ENCODE peak calls at places on chromosomes 13 and 19, in ten cellular contexts. E is tibial nerve, V is bronchial epithelial cell, A is BE2C, B is psoas muscle, S is breast epithelium, D is MCF 10A, K is mucosa of descending colon, F is WTC11, M is DND-41. J is an unnamed sample.

GRCh38 chr19:19475845-19476828 is 39.2 kb downstream of the TSSK6 start:
- DNase-seq in E (no peak), V (no peak), A (peak), B (peak), S (no peak), D (peak), K (no peak), F (peak), M (no peak), J (no peak)

GRCh38 chr13:76035711-76036110 is 399.6 kb downstream of the LMO7 start:
- DNase-seq in E (no peak), V (peak), A (no peak), B (no peak), S (no peak), D (peak), K (no peak), F (no peak), M (no peak), J (no peak)

GRCh38 chr19:36113895-36114762 is 546 bp downstream of the POLR2I start:
- DNase-seq in E (no peak), V (peak), A (no peak), B (no peak), S (peak), D (peak), K (peak), F (peak), M (no peak), J (no peak)

GRCh38 chr19:6478815-6479214 is 2.8 kb downstream of the DENND1C start:
- DNase-seq in E (no peak), V (no peak), A (no peak), B (no peak), S (no peak), D (no peak), K (no peak), F (no peak), M (no peak), J (no peak)

GRCh38 chr13:53010374-53011105 is 18.1 kb upstream of the OLFM4 start:
- DNase-seq in E (no peak), V (peak), A (no peak), B (no peak), S (peak), D (peak), K (peak), F (no peak), M (no peak), J (no peak)

GRCh38 chr19:36973844-36974195 is 57.7 kb downstream of the ZNF568 start:
- DNase-seq in E (no peak), V (no peak), A (no peak), B (no peak), S (no peak), D (no peak), K (no peak), F (no peak), M (no peak), J (peak)

GRCh38 chr13:112754281-112755025 is 64.6 kb downstream of the ATP11A start:
- DNase-seq in E (no peak), V (no peak), A (no peak), B (peak), S (no peak), D (no peak), K (no peak), F (no peak), M (no peak), J (no peak)

GRCh38 chr13:45674908-45675307 is 27.2 kb upstream of the CBY2 start:
- DNase-seq in E (no peak), V (peak), A (no peak), B (no peak), S (peak), D (peak), K (no peak), F (no peak), M (no peak), J (no peak)

GRCh38 chr13:75296651-75297050 is 185.3 kb downstream of the TBC1D4 start:
- DNase-seq in E (no peak), V (no peak), A (no peak), B (no peak), S (no peak), D (no peak), K (no peak), F (no peak), M (no peak), J (no peak)

GRCh38 chr13:112684444-112684843 is 5.4 kb upstream of the ATP11A start:
- DNase-seq in E (no peak), V (no peak), A (no peak), B (no peak), S (no peak), D (no peak), K (no peak), F (no peak), M (no peak), J (no peak)

GRCh38 chr13:84902243-84902642 is 897.0 kb downstream of the SLITRK6 start:
- DNase-seq in E (no peak), V (no peak), A (no peak), B (no peak), S (no peak), D (no peak), K (no peak), F (no peak), M (no peak), J (no peak)

GRCh38 chr13:113448885-113449692 is 4.2 kb downstream of the ADPRHL1 start:
- DNase-seq in E (no peak), V (peak), A (no peak), B (peak), S (peak), D (peak), K (peak), F (no peak), M (no peak), J (no peak)

GRCh38 chr13:24251525-24251924 is 57.9 kb upstream of the C1QTNF9 start:
- DNase-seq in E (no peak), V (no peak), A (no peak), B (no peak), S (no peak), D (no peak), K (no peak), F (no peak), M (peak), J (no peak)

GRCh38 chr19:47032171-47032811 is 12.7 kb downstream of the NPAS1 start:
- DNase-seq in E (no peak), V (peak), A (peak), B (no peak), S (no peak), D (peak), K (peak), F (peak), M (peak), J (peak)

GRCh38 chr19:20247016-20247683 is 80.1 kb downstream of the ZNF486 start:
- DNase-seq in E (no peak), V (peak), A (no peak), B (no peak), S (no peak), D (no peak), K (peak), F (peak), M (peak), J (no peak)

GRCh38 chr19:2495130-2495641 is 19.3 kb downstream of the GADD45B start:
- DNase-seq in E (peak), V (peak), A (no peak), B (peak), S (peak), D (peak), K (peak), F (no peak), M (no peak), J (no peak)

GRCh38 chr19:33767898-33768413 is 28.7 kb upstream of the KCTD15 start:
- DNase-seq in E (no peak), V (no peak), A (no peak), B (no peak), S (no peak), D (no peak), K (no peak), F (peak), M (peak), J (no peak)

GRCh38 chr13:31162151-31163008 is 676 bp upstream of the HSPH1 start:
- DNase-seq in E (peak), V (peak), A (peak), B (peak), S (peak), D (peak), K (peak), F (peak), M (peak), J (peak)
- TF ChIP-seq CTCF in E (no peak), V (no peak), A (no peak), B (no peak), S (no peak), D (no peak), K (no peak), F (no peak), M (no peak), J (no peak)

GRCh38 chr13:68929055-68929454 is 1178.6 kb upstream of the ATXN8OS start:
- DNase-seq in E (no peak), V (no peak), A (no peak), B (no peak), S (no peak), D (no peak), K (no peak), F (no peak), M (no peak), J (no peak)

GRCh38 chr13:68923995-68924394 is 1183.6 kb upstream of the ATXN8OS start:
- DNase-seq in E (no peak), V (no peak), A (no peak), B (no peak), S (no peak), D (no peak), K (no peak), F (no peak), M (no peak), J (no peak)

GRCh38 chr13:68927387-68928026 is 1180.1 kb upstream of the ATXN8OS start:
- DNase-seq in E (no peak), V (peak), A (peak), B (no peak), S (no peak), D (peak), K (no peak), F (peak), M (no peak), J (no peak)
- TF ChIP-seq CTCF in E (no peak), V (peak), A (peak), B (no peak), S (no peak), D (peak), K (no peak), F (peak), M (no peak), J (peak)

DNA sequence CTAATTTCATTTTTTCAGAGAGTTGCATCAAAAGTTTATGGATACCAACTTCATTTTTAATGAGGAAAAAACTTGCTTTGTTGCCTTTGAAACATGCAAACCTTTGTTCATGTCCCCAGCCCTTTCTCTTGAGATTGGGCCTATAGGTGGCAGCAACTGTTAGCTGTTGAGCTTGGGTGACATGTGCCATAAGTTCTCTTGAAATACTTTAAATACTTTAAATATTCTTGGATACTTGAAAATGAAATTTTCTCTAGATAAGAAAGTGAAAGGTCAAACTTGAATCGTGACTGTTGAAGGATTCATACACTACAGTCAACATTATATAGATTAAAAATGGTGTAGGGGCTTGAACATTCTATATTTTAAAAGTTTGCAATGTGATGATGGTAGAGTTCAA is 294.9 kb downstream of the NDFIP2 start:
- DNase-seq in E (no peak), V (peak), A (peak), B (no peak), S (no peak), D (peak), K (peak), F (peak), M (no peak), J (peak)
- TF ChIP-seq CTCF in E (peak), V (peak), A (peak), B (peak), S (peak), D (peak), K (no peak), F (peak), M (peak), J (peak)

DNA sequence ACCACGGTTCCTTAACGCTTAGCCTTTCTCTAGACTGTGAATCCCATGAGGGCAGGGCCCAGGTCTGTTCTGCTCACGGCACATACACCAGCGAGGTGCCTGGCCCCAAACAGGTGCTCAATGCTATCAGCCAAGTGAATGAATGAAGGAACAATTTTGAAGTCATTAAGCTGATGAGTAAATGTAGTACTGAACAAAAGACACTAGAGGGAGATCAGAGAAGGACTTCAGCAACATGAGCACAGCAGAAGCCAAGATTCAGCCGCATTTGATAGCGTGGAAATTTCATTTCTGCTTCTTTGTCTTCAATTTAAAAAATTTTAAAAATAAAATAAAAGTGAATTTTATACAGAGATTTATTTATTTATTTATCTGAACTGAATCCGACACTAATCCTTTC is 20.1 kb upstream of the MYO16 start:
- DNase-seq in E (no peak), V (peak), A (no peak), B (no peak), S (no peak), D (peak), K (no peak), F (no peak), M (no peak), J (no peak)
- TF ChIP-seq CTCF in E (no peak), V (peak), A (peak), B (peak), S (peak), D (peak), K (no peak), F (peak), M (peak), J (peak)

DNA sequence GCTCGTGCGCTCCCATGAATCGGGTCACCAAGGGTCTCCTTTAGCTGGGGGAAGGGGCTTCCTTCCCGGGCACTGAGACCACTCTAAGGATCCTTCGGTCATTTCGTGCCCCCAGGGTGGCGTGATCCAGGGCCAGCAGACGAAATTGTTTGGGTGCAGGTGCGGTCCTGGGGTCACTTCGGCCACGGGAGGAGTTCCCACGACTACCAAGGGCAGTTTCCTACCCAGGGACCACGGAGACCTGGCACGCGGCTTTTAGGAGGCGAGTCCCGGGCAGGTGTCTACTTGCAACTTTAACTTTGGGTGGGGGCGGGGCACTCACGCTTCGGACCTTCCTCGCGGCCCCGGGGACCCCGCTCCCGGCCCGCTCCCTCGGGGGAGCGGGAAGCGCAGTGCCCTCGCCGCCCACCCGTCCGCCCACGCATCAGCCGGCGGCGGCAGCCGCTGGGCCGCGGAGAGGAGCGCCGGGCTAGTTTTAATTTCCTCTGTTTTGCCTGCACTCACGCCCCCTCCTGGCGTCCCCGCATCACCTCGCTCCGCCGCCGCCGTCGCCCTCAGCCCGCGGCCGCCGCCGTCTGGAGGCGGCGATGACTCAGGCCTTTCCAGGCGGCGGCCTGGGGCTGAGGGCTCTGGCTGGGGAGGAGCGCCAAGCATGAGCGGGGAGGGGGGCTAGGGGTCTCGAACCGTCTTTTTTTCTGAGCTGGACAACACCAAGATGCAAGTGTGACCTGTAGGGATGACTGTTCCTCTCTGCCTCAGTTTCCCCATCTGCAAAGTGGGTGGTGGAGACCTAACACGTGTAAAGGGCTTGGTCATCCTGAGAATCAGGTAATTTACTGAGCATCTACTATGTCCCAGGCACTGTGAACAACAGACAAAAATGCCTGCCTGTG is 21.8 kb downstream of the OLFM2 start:
- DNase-seq in E (no peak), V (peak), A (peak), B (peak), S (peak), D (peak), K (peak), F (peak), M (peak), J (peak)
- TF ChIP-seq CTCF in E (peak), V (peak), A (peak), B (peak), S (peak), D (peak), K (peak), F (peak), M (peak), J (peak)

DNA sequence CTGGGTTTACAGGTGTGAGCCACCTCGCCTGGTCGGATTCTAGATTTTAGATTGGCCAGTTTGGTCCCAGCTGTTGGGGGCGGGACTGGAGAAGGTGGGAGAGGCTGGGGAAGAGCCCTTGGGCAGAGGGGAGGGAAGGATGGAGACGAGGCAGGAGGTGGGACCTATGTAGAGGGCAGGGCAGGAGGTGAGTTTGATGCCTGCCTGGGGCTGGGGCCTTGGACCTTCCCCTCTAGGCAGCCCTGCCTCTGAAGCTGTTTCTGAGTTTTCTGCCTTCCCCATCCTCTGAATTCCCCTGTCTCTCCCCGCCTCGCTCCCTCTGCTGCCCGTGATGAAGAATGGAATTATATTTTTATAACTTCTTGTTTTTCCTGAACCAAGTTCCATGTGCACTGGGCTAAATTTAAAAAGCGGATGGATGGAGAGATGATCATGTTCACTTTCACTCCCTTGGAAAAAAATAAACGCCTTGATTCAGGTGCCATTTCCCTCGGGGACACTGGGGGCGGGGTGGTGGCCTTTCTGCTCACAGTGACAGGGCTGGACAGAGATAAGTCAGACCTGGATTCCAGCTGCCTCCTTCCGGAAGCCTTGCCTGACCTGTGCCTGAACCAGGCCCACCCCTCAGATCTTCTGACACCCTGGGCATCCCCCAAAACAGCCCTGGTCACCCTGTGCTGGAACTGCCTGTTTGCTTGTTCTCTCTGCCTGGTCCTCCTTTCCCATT is 16.5 kb upstream of the TNFAIP8L1 start:
- DNase-seq in E (no peak), V (no peak), A (peak), B (no peak), S (no peak), D (no peak), K (no peak), F (peak), M (no peak), J (no peak)
- TF ChIP-seq CTCF in E (no peak), V (no peak), A (peak), B (no peak), S (no peak), D (no peak), K (no peak), F (no peak), M (no peak), J (no peak)

GRCh38 chr13:35731471-35731870 is 255.0 kb upstream of the MAB21L1 start:
- DNase-seq in E (no peak), V (no peak), A (no peak), B (no peak), S (no peak), D (no peak), K (no peak), F (no peak), M (no peak), J (no peak)
- TF ChIP-seq CTCF in E (no peak), V (no peak), A (no peak), B (no peak), S (no peak), D (no peak), K (no peak), F (no peak), M (no peak), J (no peak)

GRCh38 chr19:50858896-50859295 is 4.2 kb downstream of the KLK3 start:
- DNase-seq in E (no peak), V (no peak), A (no peak), B (no peak), S (no peak), D (no peak), K (peak), F (peak), M (no peak), J (no peak)
- TF ChIP-seq CTCF in E (no peak), V (no peak), A (no peak), B (no peak), S (no peak), D (no peak), K (no peak), F (no peak), M (no peak), J (no peak)